ENCODE peak calls at places on chromosomes 1 and 21, in five cellular contexts. B, Q, T, Y and L are unnamed samples.

GRCh38 chr1:8822383-8823294 is 5.2 kb upstream of the RERE start:
- DNase-seq in Q (peak), T (peak), Y (no peak), B (no peak), L (no peak)

GRCh38 chr1:154747841-154748766 is 122.0 kb downstream of the KCNN3 start:
- DNase-seq in Q (no peak), B (no peak), Y (peak), T (no peak), L (no peak)

GRCh38 chr1:4087530-4088420 is 187.7 kb upstream of the C1orf174 start:
- DNase-seq in T (no peak), Q (no peak), Y (no peak), B (no peak), L (no peak)

GRCh38 chr21:31750843-31751242 is 18.9 kb upstream of the SCAF4 start:
- DNase-seq in Q (no peak), Y (no peak), B (peak), T (no peak), L (no peak)

GRCh38 chr1:15625224-15625917 is 8.1 kb downstream of the DDI2 start:
- DNase-seq in B (no peak), T (no peak), Q (no peak), Y (no peak), L (no peak)

GRCh38 chr1:5513891-5514515 is 478.2 kb downstream of the NPHP4 start:
- DNase-seq in Y (no peak), T (no peak), Q (no peak), B (no peak), L (no peak)

GRCh38 chr1:70204139-70204538 is 1.2 kb downstream of the LRRC40 start:
- DNase-seq in Y (no peak), B (no peak), Q (no peak), T (no peak), L (no peak)

GRCh38 chr1:106787511-106787910 is 269.0 kb upstream of the PRMT6 start:
- DNase-seq in B (no peak), Y (no peak), T (no peak), Q (no peak), L (no peak)

GRCh38 chr1:10402729-10403274 is 3.9 kb downstream of the PGD start:
- DNase-seq in Q (no peak), Y (no peak), B (peak), T (no peak), L (no peak)

GRCh38 chr1:101148987-101149386 is 87.8 kb upstream of the S1PR1 start:
- DNase-seq in B (no peak), Q (no peak), T (no peak), Y (no peak), L (no peak)

GRCh38 chr1:202991112-202991511 is 16.1 kb upstream of the TMEM183A start:
- DNase-seq in Q (no peak), B (no peak), Y (no peak), T (no peak), L (no peak)

GRCh38 chr1:207282049-207282448 is 39.4 kb upstream of the CD55 start:
- DNase-seq in Y (no peak), Q (no peak), B (no peak), T (no peak), L (no peak)

DNA sequence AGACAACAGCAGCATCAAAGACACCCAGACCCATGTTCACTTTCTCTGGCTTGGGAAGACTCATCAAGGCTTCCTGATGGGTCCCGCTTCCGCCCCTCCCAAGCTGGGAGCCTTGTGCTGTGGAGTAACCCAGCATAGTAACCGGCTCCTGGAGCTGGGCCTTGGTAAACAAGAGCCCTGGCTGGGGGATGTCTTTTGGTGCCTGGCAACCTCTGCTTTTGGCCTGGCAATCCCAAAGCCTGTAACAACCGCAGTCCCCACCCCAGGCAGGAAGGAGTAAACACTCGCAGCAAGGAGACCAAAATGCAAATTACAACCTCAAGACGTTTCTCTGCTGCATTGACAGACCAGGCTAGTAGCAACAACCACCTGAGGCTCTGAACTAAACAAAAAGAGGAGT is 16.9 kb upstream of the THRAP3 start:
- DNase-seq in B (peak), T (no peak), Y (no peak), Q (no peak), L (peak)
- TF ChIP-seq KDM1A in B (no peak), T (no peak), Y (no peak), Q (no peak), L (no peak)

DNA sequence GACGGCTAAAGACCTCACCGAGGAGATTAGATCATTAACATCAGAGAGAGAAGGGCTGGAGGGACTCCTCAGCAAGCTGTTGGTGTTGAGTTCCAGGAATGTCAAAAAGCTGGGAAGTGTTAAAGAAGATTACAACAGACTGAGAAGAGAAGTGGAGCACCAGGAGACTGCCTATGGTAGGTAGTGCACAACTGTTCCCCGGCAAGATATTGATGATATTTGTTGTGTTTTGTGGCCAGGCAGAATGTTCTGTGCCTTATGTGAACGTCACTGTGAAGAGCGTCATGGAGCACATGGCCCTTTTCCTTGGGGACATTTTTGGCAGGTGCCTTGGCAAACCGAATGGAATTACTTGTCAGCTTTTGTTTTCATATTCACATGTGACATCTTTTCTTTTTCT is 191.8 kb downstream of the DISC1 start:
- DNase-seq in T (no peak), Q (no peak), Y (no peak), B (no peak), L (no peak)
- TF ChIP-seq KDM1A in T (no peak), Q (no peak), Y (no peak), B (no peak), L (no peak)

GRCh38 chr1:244200596-244200995 is 149.5 kb downstream of the ZBTB18 start:
- DNase-seq in Y (no peak), B (no peak), T (no peak), Q (no peak), L (no peak)
- TF ChIP-seq KDM1A in Y (no peak), B (no peak), T (no peak), Q (no peak), L (no peak)

GRCh38 chr21:43911935-43912487 is 47.0 kb downstream of the AGPAT3 start:
- DNase-seq in Y (no peak), B (no peak), T (no peak), Q (no peak), L (no peak)

GRCh38 chr21:43909736-43910455 is 44.9 kb downstream of the AGPAT3 start:
- DNase-seq in Y (no peak), T (no peak), Q (no peak), B (no peak), L (no peak)

GRCh38 chr21:43910460-43910859 is 45.4 kb downstream of the AGPAT3 start:
- DNase-seq in T (no peak), Q (no peak), Y (no peak), B (no peak), L (no peak)

GRCh38 chr21:43912910-43913309 is 47.9 kb downstream of the AGPAT3 start:
- DNase-seq in Q (no peak), B (no peak), Y (no peak), T (no peak), L (no peak)

DNA sequence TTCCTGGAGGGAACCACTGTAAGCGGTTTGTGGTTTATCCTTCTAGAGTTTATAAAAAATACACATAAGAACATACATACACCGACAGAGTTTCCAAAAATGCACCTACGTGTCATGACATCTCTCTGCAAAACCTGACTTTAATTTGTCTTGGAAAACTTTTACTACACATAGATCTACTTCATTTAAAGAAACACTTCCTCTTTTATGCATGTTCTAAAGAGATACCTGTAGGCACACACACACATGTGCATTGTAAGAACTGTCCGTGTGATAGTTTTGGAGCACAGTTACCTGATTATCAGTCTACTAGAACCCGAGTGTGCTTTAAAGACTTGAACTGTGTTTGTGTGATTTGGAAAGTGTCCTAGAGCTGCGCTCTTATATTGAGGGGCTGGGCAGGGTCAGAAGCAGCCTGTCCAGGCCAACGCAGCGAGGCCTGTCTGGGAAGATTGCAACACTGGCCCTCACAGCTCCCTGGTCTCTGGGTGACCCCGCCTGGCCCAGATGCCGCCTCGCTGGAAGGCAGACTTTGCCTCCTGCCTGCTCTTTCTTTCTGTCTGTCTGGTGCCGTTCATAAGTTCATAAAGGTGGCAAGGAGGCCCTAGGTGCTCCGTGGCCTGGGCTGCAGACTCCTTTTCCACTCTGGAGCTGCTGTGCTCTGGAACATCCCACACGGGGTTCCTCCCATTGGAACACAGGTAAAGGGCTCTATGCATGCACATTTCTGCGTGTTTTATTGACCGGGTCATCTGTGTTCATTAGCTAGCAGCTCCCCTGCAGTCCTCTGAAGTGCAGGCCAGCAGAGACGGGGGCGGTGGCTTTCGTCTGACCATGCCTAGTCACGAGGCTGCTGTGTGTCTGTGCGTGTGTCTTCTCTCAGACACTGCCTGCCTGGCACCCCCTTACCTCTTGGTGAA is 46.3 kb downstream of the AGPAT3 start:
- DNase-seq in B (no peak), Q (no peak), Y (no peak), T (peak), L (no peak)
- TF ChIP-seq KDM1A in B (no peak), Q (no peak), Y (no peak), T (no peak), L (no peak)

GRCh38 chr1:204830671-204831585 is 39.7 kb upstream of the NFASC start:
- DNase-seq in B (no peak), Y (no peak), T (no peak), Q (no peak), L (no peak)
- TF ChIP-seq KDM1A in B (no peak), Y (no peak), T (no peak), Q (no peak), L (no peak)

GRCh38 chr1:41566969-41567368 is 82.5 kb upstream of the EDN2 start:
- DNase-seq in T (no peak), B (no peak), Q (no peak), Y (no peak), L (no peak)
- TF ChIP-seq KDM1A in T (no peak), B (no peak), Q (no peak), Y (no peak), L (no peak)